ENCODE peak calls at places on chromosomes 1 and 21, in seven cellular contexts. One of them, this sample, is unnamed.

GRCh38 chr1:219325368-219325742 is 151.7 kb downstream of the LYPLAL1 start:
- ATAC-seq in left lung: no peak
- ATAC-seq in Right ventricle myocardium superior: no peak
- ATAC-seq in left lobe of liver: no peak
- ATAC-seq in right lobe of liver: no peak
- ATAC-seq in Panc1: no peak
- ATAC-seq in naive thymus-derived CD4-positive, alpha-beta T cell: no peak
- ATAC-seq in this sample: no peak

GRCh38 chr1:111754964-111755320 is 759 bp upstream of the DDX20 start:
- ATAC-seq in right lobe of liver: peak; percentile 35
- ATAC-seq in left lung: peak; percentile 33
- ATAC-seq in Panc1: peak; percentile 72
- ATAC-seq in Right ventricle myocardium superior: peak; percentile 24
- ATAC-seq in left lobe of liver: peak; percentile 24
- ATAC-seq in naive thymus-derived CD4-positive, alpha-beta T cell: no peak
- ATAC-seq in this sample: peak; percentile 18

GRCh38 chr1:53394306-53394705 is 64.9 kb upstream of the DMRTB1 start:
- ATAC-seq in left lobe of liver: no peak
- ATAC-seq in Panc1: no peak
- ATAC-seq in Right ventricle myocardium superior: no peak
- ATAC-seq in naive thymus-derived CD4-positive, alpha-beta T cell: no peak
- ATAC-seq in left lung: no peak
- ATAC-seq in right lobe of liver: no peak
- ATAC-seq in this sample: no peak

GRCh38 chr1:234881893-234882771 is 246.5 kb downstream of the TOMM20 start:
- ATAC-seq in right lobe of liver: no peak
- ATAC-seq in Right ventricle myocardium superior: no peak
- ATAC-seq in Panc1: no peak
- ATAC-seq in left lung: no peak
- ATAC-seq in naive thymus-derived CD4-positive, alpha-beta T cell: peak; percentile 24
- ATAC-seq in left lobe of liver: no peak
- ATAC-seq in this sample: no peak

GRCh38 chr1:30895942-30896660 is 12.5 kb downstream of the SDC3 start:
- ATAC-seq in right lobe of liver: no peak
- ATAC-seq in Panc1: no peak
- ATAC-seq in Right ventricle myocardium superior: no peak
- ATAC-seq in left lobe of liver: no peak
- ATAC-seq in naive thymus-derived CD4-positive, alpha-beta T cell: no peak
- ATAC-seq in left lung: no peak
- ATAC-seq in this sample: no peak

GRCh38 chr1:2145946-2146835 is 48.4 kb downstream of the FAAP20 start:
- ATAC-seq in Right ventricle myocardium superior: no peak
- ATAC-seq in right lobe of liver: no peak
- ATAC-seq in left lobe of liver: no peak
- ATAC-seq in Panc1: no peak
- ATAC-seq in naive thymus-derived CD4-positive, alpha-beta T cell: peak; percentile 24
- ATAC-seq in left lung: no peak
- ATAC-seq in this sample: peak; percentile 28

GRCh38 chr1:10525208-10525607 is 50.5 kb downstream of the PEX14 start:
- ATAC-seq in right lobe of liver: no peak
- ATAC-seq in Panc1: no peak
- ATAC-seq in left lobe of liver: no peak
- ATAC-seq in left lung: no peak
- ATAC-seq in Right ventricle myocardium superior: no peak
- ATAC-seq in naive thymus-derived CD4-positive, alpha-beta T cell: peak; percentile 88
- ATAC-seq in this sample: no peak

GRCh38 chr1:22164841-22165808 is 22.2 kb upstream of the WNT4 start:
- ATAC-seq in Panc1: no peak
- ATAC-seq in Right ventricle myocardium superior: no peak
- ATAC-seq in naive thymus-derived CD4-positive, alpha-beta T cell: no peak
- ATAC-seq in right lobe of liver: no peak
- ATAC-seq in left lung: no peak
- ATAC-seq in left lobe of liver: no peak
- ATAC-seq in this sample: no peak

GRCh38 chr1:237539055-237539454 is 351.7 kb downstream of the ZP4 start:
- ATAC-seq in left lobe of liver: no peak
- ATAC-seq in Panc1: no peak
- ATAC-seq in right lobe of liver: no peak
- ATAC-seq in Right ventricle myocardium superior: no peak
- ATAC-seq in left lung: no peak
- ATAC-seq in naive thymus-derived CD4-positive, alpha-beta T cell: no peak
- ATAC-seq in this sample: no peak

GRCh38 chr1:10658396-10659066 is 137.9 kb downstream of the CASZ1 start:
- ATAC-seq in left lobe of liver: no peak
- ATAC-seq in Right ventricle myocardium superior: no peak
- ATAC-seq in right lobe of liver: no peak
- ATAC-seq in left lung: no peak
- ATAC-seq in naive thymus-derived CD4-positive, alpha-beta T cell: no peak
- ATAC-seq in Panc1: no peak
- ATAC-seq in this sample: no peak

GRCh38 chr1:26289158-26290059 is 9.5 kb downstream of the SH3BGRL3 start:
- ATAC-seq in naive thymus-derived CD4-positive, alpha-beta T cell: peak; percentile 33
- ATAC-seq in left lobe of liver: peak; percentile 5
- ATAC-seq in Right ventricle myocardium superior: peak; percentile 3
- ATAC-seq in left lung: peak; percentile 41
- ATAC-seq in Panc1: no peak
- ATAC-seq in right lobe of liver: peak; percentile 19
- ATAC-seq in this sample: peak; percentile 14

GRCh38 chr1:187067160-187067559 is 238.4 kb downstream of the PLA2G4A start:
- ATAC-seq in left lobe of liver: no peak
- ATAC-seq in Panc1: no peak
- ATAC-seq in left lung: no peak
- ATAC-seq in naive thymus-derived CD4-positive, alpha-beta T cell: no peak
- ATAC-seq in Right ventricle myocardium superior: no peak
- ATAC-seq in right lobe of liver: no peak
- ATAC-seq in this sample: no peak

GRCh38 chr1:54228638-54229079 is 28.7 kb downstream of the MRPL37 start:
- ATAC-seq in left lung: no peak
- ATAC-seq in Right ventricle myocardium superior: no peak
- ATAC-seq in left lobe of liver: peak; percentile 12
- ATAC-seq in Panc1: no peak
- ATAC-seq in naive thymus-derived CD4-positive, alpha-beta T cell: no peak
- ATAC-seq in right lobe of liver: no peak
- ATAC-seq in this sample: peak; percentile 5

GRCh38 chr1:93816970-93817738 is 61.9 kb downstream of the DNTTIP2 start:
- ATAC-seq in left lobe of liver: peak; percentile 61
- ATAC-seq in right lobe of liver: peak; percentile 65
- ATAC-seq in Right ventricle myocardium superior: peak; percentile 59
- ATAC-seq in naive thymus-derived CD4-positive, alpha-beta T cell: peak; percentile 36
- ATAC-seq in Panc1: no peak
- ATAC-seq in left lung: peak; percentile 32
- ATAC-seq in this sample: no peak

GRCh38 chr1:23134055-23134454 is 34.6 kb downstream of the LUZP1 start:
- ATAC-seq in Panc1: no peak
- ATAC-seq in naive thymus-derived CD4-positive, alpha-beta T cell: no peak
- ATAC-seq in left lobe of liver: no peak
- ATAC-seq in right lobe of liver: no peak
- ATAC-seq in left lung: no peak
- ATAC-seq in Right ventricle myocardium superior: no peak
- ATAC-seq in this sample: no peak

GRCh38 chr1:22739648-22740385 is 29.2 kb downstream of the EPHB2 start:
- ATAC-seq in right lobe of liver: no peak
- ATAC-seq in Right ventricle myocardium superior: no peak
- ATAC-seq in left lung: peak; percentile 37
- ATAC-seq in Panc1: peak; percentile 91
- ATAC-seq in naive thymus-derived CD4-positive, alpha-beta T cell: no peak
- ATAC-seq in left lobe of liver: no peak
- ATAC-seq in this sample: peak; percentile 64

GRCh38 chr1:42779725-42780124 is 5.1 kb upstream of the TMEM269 start:
- ATAC-seq in left lobe of liver: no peak
- ATAC-seq in naive thymus-derived CD4-positive, alpha-beta T cell: no peak
- ATAC-seq in right lobe of liver: no peak
- ATAC-seq in Right ventricle myocardium superior: no peak
- ATAC-seq in Panc1: no peak
- ATAC-seq in left lung: no peak
- ATAC-seq in this sample: no peak

GRCh38 chr1:21909787-21910503 is 27.2 kb downstream of the HSPG2 start:
- ATAC-seq in left lung: peak; percentile 42
- ATAC-seq in naive thymus-derived CD4-positive, alpha-beta T cell: peak; percentile 69
- ATAC-seq in right lobe of liver: peak; percentile 44
- ATAC-seq in Panc1: peak; percentile 32
- ATAC-seq in Right ventricle myocardium superior: peak; percentile 36
- ATAC-seq in left lobe of liver: peak; percentile 39
- ATAC-seq in this sample: peak; percentile 39

GRCh38 chr1:3660704-3661103 is 8.4 kb downstream of the TP73 start:
- ATAC-seq in Panc1: no peak
- ATAC-seq in left lobe of liver: no peak
- ATAC-seq in Right ventricle myocardium superior: no peak
- ATAC-seq in right lobe of liver: no peak
- ATAC-seq in naive thymus-derived CD4-positive, alpha-beta T cell: no peak
- ATAC-seq in left lung: no peak
- ATAC-seq in this sample: no peak

GRCh38 chr1:230219174-230220067 is 152.4 kb downstream of the GALNT2 start:
- ATAC-seq in left lung: peak; percentile 37
- ATAC-seq in Panc1: no peak
- ATAC-seq in Right ventricle myocardium superior: no peak
- ATAC-seq in naive thymus-derived CD4-positive, alpha-beta T cell: no peak
- ATAC-seq in left lobe of liver: peak; percentile 61
- ATAC-seq in right lobe of liver: peak; percentile 29
- ATAC-seq in this sample: no peak

GRCh38 chr21:15300131-15300530 is 235.3 kb upstream of the NRIP1 start:
- ATAC-seq in left lung: no peak
- ATAC-seq in Panc1: no peak
- ATAC-seq in Right ventricle myocardium superior: no peak
- ATAC-seq in naive thymus-derived CD4-positive, alpha-beta T cell: no peak
- ATAC-seq in right lobe of liver: no peak
- ATAC-seq in left lobe of liver: no peak
- ATAC-seq in this sample: peak; percentile 70

GRCh38 chr1:109723351-109723750 is 11.3 kb downstream of the GSTM5 start:
- ATAC-seq in naive thymus-derived CD4-positive, alpha-beta T cell: no peak
- ATAC-seq in Panc1: no peak
- ATAC-seq in left lung: no peak
- ATAC-seq in Right ventricle myocardium superior: no peak
- ATAC-seq in right lobe of liver: no peak
- ATAC-seq in left lobe of liver: no peak
- ATAC-seq in this sample: no peak

GRCh38 chr1:36856126-36856525 is 178.2 kb downstream of the GRIK3 start:
- ATAC-seq in Right ventricle myocardium superior: no peak
- ATAC-seq in left lung: no peak
- ATAC-seq in left lobe of liver: no peak
- ATAC-seq in naive thymus-derived CD4-positive, alpha-beta T cell: no peak
- ATAC-seq in Panc1: peak; percentile 19
- ATAC-seq in right lobe of liver: no peak
- ATAC-seq in this sample: no peak